ENCODE peak calls at places on chromosomes 4 and X, in seven cellular contexts. L is mammary epithelial cell, W is fibroblast of lung, M is K562, K is GM23248, I is GM12878, N is HCT116. Q is an unnamed sample.

GRCh38 chrX:23805379-23805778 is 22.4 kb downstream of the SAT1 start:
- DNase-seq in L (no peak), N (no peak), I (no peak), K (no peak), W (no peak), M (no peak), Q (no peak)

GRCh38 chr4:105520819-105521790 is 31.3 kb upstream of the ARHGEF38 start:
- DNase-seq in L (peak; percentile 36), W (peak; percentile 42), I (peak; percentile 15), M (peak; percentile 26), K (peak; percentile 51), N (peak; percentile 32), Q (peak; percentile 47)

GRCh38 chr4:25769251-25769650 is 93.5 kb downstream of the SEL1L3 start:
- DNase-seq in N (no peak), I (no peak), M (no peak), W (peak; percentile 33), K (peak; percentile 35), L (no peak), Q (no peak)

GRCh38 chr4:2939383-2940243 is 23.6 kb downstream of the NOP14 start:
- DNase-seq in K (no peak), L (no peak), N (no peak), M (no peak), W (no peak), I (no peak), Q (no peak)

GRCh38 chrX:42189601-42190000 is 266.2 kb upstream of the CASK start:
- DNase-seq in W (no peak), I (no peak), M (no peak), N (no peak), L (no peak), K (no peak), Q (no peak)

GRCh38 chr4:80434238-80434637 is 98.7 kb downstream of the CFAP299 start:
- DNase-seq in M (no peak), I (no peak), K (peak; percentile 30), N (no peak), L (no peak), W (peak; percentile 78), Q (no peak)

GRCh38 chrX:21996872-21997271 is 35.3 kb upstream of the PHEX start:
- DNase-seq in K (peak; percentile 52), M (no peak), N (no peak), W (peak; percentile 46), L (peak; percentile 29), I (no peak), Q (peak; percentile 14)

GRCh38 chrX:22652596-22652995 is 347.2 kb upstream of the DDX53 start:
- DNase-seq in L (no peak), W (peak; percentile 56), K (peak; percentile 42), M (no peak), N (no peak), I (no peak), Q (no peak)

GRCh38 chrX:74119016-74119910 is 184.7 kb upstream of the ZCCHC13 start:
- DNase-seq in W (peak; percentile 66), L (peak; percentile 53), K (peak; percentile 81), I (no peak), M (no peak), N (peak; percentile 24), Q (no peak)

DNA sequence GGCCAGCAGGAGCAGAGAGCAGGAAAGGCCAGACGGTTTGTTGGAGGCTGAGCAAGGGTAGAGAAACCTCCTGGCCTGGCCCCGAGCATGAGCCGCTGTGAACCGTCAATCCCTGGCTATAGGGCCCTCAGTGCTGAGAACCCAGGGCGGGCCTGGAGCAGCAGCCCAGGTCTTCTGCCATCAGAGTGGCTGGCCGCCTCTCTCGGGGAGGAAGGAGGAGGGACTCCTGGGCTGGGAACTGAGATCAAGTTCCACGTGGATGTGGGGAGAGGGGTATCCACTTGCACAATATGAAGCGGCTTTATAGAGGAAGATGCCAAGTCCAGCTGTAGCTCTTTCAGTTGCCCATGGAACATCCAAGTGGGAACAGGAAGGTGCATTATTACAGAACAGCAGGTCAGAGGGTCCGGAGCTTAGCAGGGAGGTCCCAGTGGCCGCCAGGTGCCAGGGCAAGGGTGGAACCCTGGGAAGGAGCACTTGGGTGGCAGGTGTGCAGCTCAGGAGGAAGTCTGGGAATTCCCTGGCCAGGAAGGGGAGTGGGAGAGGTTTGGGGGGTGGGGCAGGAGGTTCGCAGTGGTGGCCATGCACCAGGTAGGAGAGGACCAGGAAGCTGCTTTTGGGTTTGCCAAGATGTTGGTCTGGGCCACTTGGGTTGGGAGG is 31.7 kb upstream of the CRMP1 start:
- DNase-seq in K (no peak), I (no peak), N (no peak), L (no peak), W (no peak), M (no peak), Q (no peak)
- TF ChIP-seq EZH2 in K (no peak), I (no peak), N (no peak), L (no peak), W (no peak), M (no peak), Q (no peak)

DNA sequence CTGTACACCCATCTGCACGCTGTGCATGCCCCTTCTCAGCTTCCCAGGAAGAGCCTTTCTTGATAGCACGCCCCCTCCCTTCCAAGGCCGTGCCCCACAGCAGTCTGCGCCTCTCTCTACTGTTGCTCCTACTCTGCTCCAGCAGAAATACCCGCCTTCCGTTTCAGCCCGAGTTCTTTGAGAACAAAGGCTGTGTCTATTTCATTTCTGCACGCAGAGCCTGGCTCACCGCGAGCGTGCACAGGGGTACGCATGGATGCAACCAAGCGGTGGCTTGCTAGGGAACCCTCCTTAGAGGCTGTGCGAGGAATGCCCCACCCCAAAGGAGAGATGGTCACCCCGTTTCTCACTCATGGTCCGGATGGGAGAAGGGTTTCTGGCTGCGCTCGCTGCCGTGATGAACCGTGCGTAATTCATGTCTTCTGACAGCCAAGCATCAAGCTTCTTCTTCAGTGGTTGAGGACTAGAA is 448 bp downstream of the AADAT start:
- DNase-seq in M (no peak), I (no peak), W (peak; percentile 61), L (peak; percentile 50), K (peak; percentile 61), N (no peak), Q (no peak)
- H3K27ac ChIP-seq in M (no peak overlapping the region), I (no peak overlapping the region), W (peak overlapping the region; percentile 34), L (peak overlapping the region; percentile 43), K (peak overlapping the region; percentile 10), N (peak overlapping the region; percentile 54), Q (no peak overlapping the region)

DNA sequence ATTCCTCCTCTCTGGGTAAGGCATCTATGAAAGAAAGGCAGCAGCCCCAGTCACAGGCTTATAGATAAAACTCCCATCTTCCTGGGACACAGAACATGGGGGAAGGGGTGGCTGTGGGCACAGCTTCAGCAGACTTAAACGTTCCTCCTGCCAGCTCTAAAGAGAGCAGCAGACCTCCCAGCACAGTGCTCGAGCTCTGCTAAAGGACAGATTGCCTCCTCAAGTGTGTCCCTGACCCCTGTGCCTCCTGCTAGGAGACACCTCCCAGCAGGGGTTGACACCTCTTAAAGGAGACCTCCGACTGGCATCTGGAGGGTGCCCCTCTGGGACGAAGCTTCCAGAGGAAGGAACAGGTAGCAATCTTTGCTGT is 89.9 kb downstream of the EFHC2 start:
- DNase-seq in N (no peak), W (no peak), I (no peak), M (no peak), K (no peak), L (no peak), Q (no peak)
- H3K4me3 ChIP-seq in N (no peak overlapping the region), W (no peak overlapping the region), I (no peak overlapping the region), M (no peak overlapping the region), K (no peak overlapping the region), L (no peak overlapping the region), Q (no peak overlapping the region)

GRCh38 chr4:112509243-112510190 is 6.5 kb downstream of the NEUROG2 start:
- DNase-seq in L (no peak), W (peak; percentile 19), I (no peak), N (no peak), K (peak; percentile 59), M (no peak), Q (no peak)
- TF ChIP-seq EZH2 in L (peak; percentile 19), W (no peak), I (no peak), N (no peak), K (peak; percentile 52), M (no peak), Q (no peak)

GRCh38 chr4:185383451-185383850 is 12.3 kb downstream of the LRP2BP start:
- DNase-seq in W (no peak), K (no peak), I (no peak), M (no peak), N (no peak), L (peak; percentile 62), Q (no peak)

GRCh38 chr4:185384061-185384460 is 11.7 kb downstream of the LRP2BP start:
- DNase-seq in L (no peak), I (no peak), N (no peak), W (no peak), M (no peak), K (no peak), Q (no peak)

GRCh38 chr4:185387957-185388356 is 7.8 kb downstream of the LRP2BP start:
- DNase-seq in M (no peak), I (no peak), K (no peak), L (no peak), W (no peak), N (no peak), Q (no peak)

GRCh38 chr4:185382754-185383153 is 13.0 kb downstream of the LRP2BP start:
- DNase-seq in N (no peak), M (no peak), L (no peak), I (no peak), W (no peak), K (no peak), Q (no peak)

GRCh38 chr4:185384877-185385465 is 10.8 kb downstream of the LRP2BP start:
- DNase-seq in I (no peak), N (no peak), L (no peak), K (no peak), M (no peak), W (no peak), Q (no peak)
- H3K27ac ChIP-seq in I (no peak overlapping the region), N (no peak overlapping the region), L (no peak overlapping the region), K (no peak overlapping the region), M (no peak overlapping the region), W (no peak overlapping the region), Q (no peak overlapping the region)

GRCh38 chr4:186137193-186137792 is 32.8 kb downstream of the FAM149A start:
- DNase-seq in L (no peak), I (no peak), N (peak; percentile 12), W (peak; percentile 14), M (peak; percentile 18), K (peak; percentile 61), Q (no peak)
- H3K4me3 ChIP-seq in L (no peak overlapping the region), I (no peak overlapping the region), N (no peak overlapping the region), W (no peak overlapping the region), M (no peak overlapping the region), K (peak overlapping the region; percentile 37), Q (no peak overlapping the region)

GRCh38 chr4:56828784-56829535 is 7.5 kb upstream of the SPINK2 start:
- DNase-seq in L (peak; percentile 51), W (peak; percentile 92), N (no peak), I (no peak), K (peak; percentile 4), M (no peak), Q (no peak)
- TF ChIP-seq EZH2 in L (no peak), W (no peak), N (no peak), I (no peak), K (no peak), M (no peak), Q (no peak)